ENCODE peak calls at places on chromosomes 5 and 9, in eight cellular contexts. X is stimulated activated CD8-positive, alpha-beta memory T cell treated with anti-CD3 and anti-CD28 coated beads, Interleukin-15, amount 100 ng/mL, for 1 hour; H is hepatocyte; M is activated CD8-positive, alpha-beta memory T cell treated with anti-CD3 and anti-CD28 coated beads for 24 hours; Y is left ventricle myocardium inferior; N is transverse colon; V is aorta; Q is HEK293T. B is an unnamed sample.

GRCh38 chr9:89528540-89528939 is 30.6 kb upstream of the SEMA4D start:
- DNase-seq in X (no peak), V (no peak), H (peak; percentile 29), Y (no peak), Q (no peak), M (no peak), N (no peak), B (no peak)

GRCh38 chr5:91301459-91301858 is 81.7 kb downstream of the ARRDC3 start:
- DNase-seq in V (no peak), X (no peak), Q (no peak), Y (no peak), M (no peak), N (no peak), H (peak; percentile 22), B (no peak)

GRCh38 chr5:54520438-54520846 is 2.9 kb downstream of the SNX18 start:
- DNase-seq in Q (no peak), X (no peak), Y (no peak), N (no peak), V (no peak), M (no peak), H (peak; percentile 46), B (no peak)

GRCh38 chr9:111952559-111952958 is 55.9 kb downstream of the UGCG start:
- DNase-seq in N (no peak), X (no peak), M (no peak), H (no peak), Q (no peak), V (no peak), Y (no peak), B (no peak)

GRCh38 chr9:15286288-15286834 is 20.7 kb downstream of the TTC39B start:
- DNase-seq in Q (no peak), M (no peak), N (no peak), X (no peak), H (peak; percentile 27), Y (no peak), V (no peak), B (no peak)

GRCh38 chr5:148735301-148735700 is 81.0 kb upstream of the HTR4 start:
- DNase-seq in N (no peak), Y (no peak), V (no peak), M (no peak), Q (no peak), H (no peak), X (no peak), B (no peak)

GRCh38 chr9:98256632-98257218 is 1.3 kb upstream of the TBC1D2 start:
- DNase-seq in V (no peak), N (no peak), Q (peak; percentile 46), H (no peak), M (peak; percentile 62), Y (no peak), X (no peak), B (no peak)

GRCh38 chr9:17906204-17906840 is 327.5 kb downstream of the SH3GL2 start:
- DNase-seq in M (no peak), H (peak; percentile 53), Y (no peak), Q (peak; percentile 33), N (peak; percentile 59), X (no peak), V (peak; percentile 79), B (peak; percentile 45)

GRCh38 chr5:119411291-119411934 is 40.9 kb upstream of the HSD17B4 start:
- DNase-seq in Q (no peak), M (no peak), V (no peak), Y (no peak), H (no peak), X (no peak), N (no peak), B (no peak)

GRCh38 chr9:89591291-89592200 is 13.3 kb upstream of the GADD45G start:
- DNase-seq in X (no peak), H (no peak), V (peak; percentile 44), Y (no peak), Q (no peak), N (no peak), M (no peak), B (no peak)

GRCh38 chr9:96554801-96555566 is 64.7 kb downstream of the CDC14B start:
- DNase-seq in Q (no peak), Y (no peak), X (no peak), M (no peak), V (no peak), N (no peak), H (no peak), B (no peak)

GRCh38 chr5:167945542-167946384 is 345.7 kb upstream of the WWC1 start:
- DNase-seq in H (peak; percentile 41), M (no peak), X (no peak), Q (no peak), N (no peak), V (peak; percentile 75), Y (peak; percentile 46), B (no peak)

GRCh38 chr5:19880859-19881436 is 107.1 kb downstream of the CDH18 start:
- DNase-seq in Y (no peak), X (no peak), N (no peak), H (peak; percentile 28), Q (no peak), M (no peak), V (no peak), B (no peak)

GRCh38 chr5:135930029-135930948 is 24.5 kb downstream of the LECT2 start:
- DNase-seq in Y (no peak), V (peak; percentile 75), X (no peak), Q (peak; percentile 56), M (no peak), N (no peak), H (peak; percentile 43), B (no peak)

GRCh38 chr9:113233146-113233545 is 11.8 kb downstream of the SLC31A1 start:
- DNase-seq in Y (no peak), H (no peak), V (no peak), Q (no peak), M (no peak), N (no peak), X (no peak), B (no peak)

GRCh38 chr9:108691614-108692013 is 164.2 kb downstream of the ACTL7B start:
- DNase-seq in V (no peak), X (no peak), H (peak; percentile 77), M (no peak), Y (no peak), N (peak; percentile 70), Q (no peak), B (no peak)

GRCh38 chr5:135030691-135031145 is 3.3 kb downstream of the PITX1 start:
- DNase-seq in H (no peak), X (no peak), M (no peak), N (no peak), Q (no peak), V (no peak), Y (no peak), B (no peak)

GRCh38 chr9:135415586-135415985 is 64.0 kb upstream of the PPP1R26 start:
- DNase-seq in V (peak; percentile 40), H (peak; percentile 2), X (no peak), Y (no peak), N (no peak), Q (no peak), M (no peak), B (no peak)

GRCh38 chr5:165627548-165628170 is 2122.2 kb downstream of the MAT2B start:
- DNase-seq in Y (no peak), Q (no peak), M (no peak), V (no peak), N (no peak), X (no peak), H (no peak), B (no peak)

GRCh38 chr9:128047231-128047630 is 19.9 kb downstream of the NAIF1 start:
- DNase-seq in X (no peak), Y (no peak), H (no peak), N (no peak), V (no peak), Q (no peak), M (no peak), B (no peak)

GRCh38 chr9:137429974-137430722 is 7.0 kb downstream of the NOXA1 start:
- DNase-seq in V (peak; percentile 71), N (peak; percentile 82), Q (peak; percentile 84), X (no peak), Y (no peak), H (no peak), M (no peak), B (peak; percentile 19)

GRCh38 chr5:164002653-164003052 is 497.2 kb downstream of the MAT2B start:
- DNase-seq in N (no peak), M (no peak), X (no peak), Y (no peak), H (no peak), V (no peak), Q (no peak), B (no peak)

GRCh38 chr5:178895615-178896571 is at the start of gene ZFP2:
- DNase-seq in Y (peak; percentile 64), V (peak; percentile 84), N (peak; percentile 60), M (peak; percentile 67), Q (peak; percentile 76), X (no peak), H (peak; percentile 82), B (peak; percentile 67)

GRCh38 chr9:69548676-69549075 is 123.5 kb downstream of the APBA1 start:
- DNase-seq in N (no peak), H (no peak), Y (no peak), Q (no peak), M (no peak), X (no peak), V (no peak), B (no peak)

GRCh38 chr9:85402541-85402940 is 339.2 kb downstream of the AGTPBP1 start:
- DNase-seq in Q (no peak), Y (no peak), H (no peak), N (no peak), X (no peak), V (no peak), M (no peak), B (no peak)

GRCh38 chr9:69386651-69387050 is 61.6 kb downstream of the ENTREP1 start:
- DNase-seq in M (no peak), H (no peak), N (no peak), V (no peak), Y (peak; percentile 31), Q (no peak), X (no peak), B (no peak)

GRCh38 chr9:128078504-128079434 is 10.7 kb downstream of the SLC25A25 start:
- DNase-seq in V (no peak), N (peak; percentile 62), Y (no peak), X (no peak), H (peak; percentile 79), Q (no peak), M (no peak), B (no peak)

GRCh38 chr9:86734762-86735161 is 212.5 kb downstream of the GAS1 start:
- DNase-seq in M (no peak), Y (no peak), H (no peak), N (no peak), V (no peak), Q (no peak), X (no peak), B (no peak)

GRCh38 chr5:9898319-9898718 is 268.2 kb upstream of the TAS2R1 start:
- DNase-seq in M (no peak), Y (no peak), H (peak; percentile 29), V (no peak), Q (no peak), X (no peak), N (peak; percentile 21), B (no peak)

GRCh38 chr5:151676719-151677118 is 10.0 kb downstream of the SPARC start:
- DNase-seq in Q (no peak), V (no peak), Y (no peak), X (no peak), H (no peak), N (no peak), M (no peak), B (no peak)

GRCh38 chr9:92671323-92671722 is 1.4 kb upstream of the IPPK start:
- DNase-seq in V (peak; percentile 71), Q (no peak), X (no peak), M (no peak), H (peak; percentile 47), Y (peak; percentile 47), N (no peak), B (peak; percentile 66)

GRCh38 chr9:113589890-113590289 is 126.4 kb downstream of the RGS3 start:
- DNase-seq in Y (no peak), X (no peak), Q (no peak), V (no peak), N (no peak), M (no peak), H (peak; percentile 45), B (peak; percentile 19)

B was measured in left cardiac atrium.